ENCODE peak calls at places on chromosomes 5 and 9, in seven cellular contexts. J is A549, W is psoas muscle, P is ascending aorta, Q is mucosa of descending colon, Z is thyroid gland, V is right atrium auricular region. Y is an unnamed sample.

GRCh38 chr5:144390133-144390532 is 219.5 kb downstream of the KCTD16 start:
- DNase-seq in J (peak; percentile 9), W (no peak), P (no peak), Q (peak; percentile 43), Z (peak; percentile 57), V (no peak), Y (peak; percentile 37)

GRCh38 chr9:122923947-122924346 is 7.4 kb downstream of the ZBTB26 start:
- DNase-seq in J (no peak), W (no peak), P (no peak), Q (no peak), Z (no peak), V (no peak), Y (no peak)

GRCh38 chr9:116935149-116935897 is 248.2 kb downstream of the TRIM32 start:
- DNase-seq in J (no peak), W (no peak), P (no peak), Q (no peak), Z (no peak), V (no peak), Y (no peak)

GRCh38 chr5:136432705-136433104 is 67.4 kb upstream of the TRPC7 start:
- DNase-seq in J (no peak), W (no peak), P (no peak), Q (no peak), Z (no peak), V (no peak), Y (no peak)

GRCh38 chr5:80192507-80193241 is 63.2 kb downstream of the SERINC5 start:
- DNase-seq in J (peak; percentile 5), W (no peak), P (no peak), Q (no peak), Z (no peak), V (no peak), Y (peak; percentile 58)

GRCh38 chr5:173581408-173582197 is 34.8 kb downstream of the BOD1 start:
- DNase-seq in J (peak; percentile 26), W (no peak), P (no peak), Q (peak; percentile 31), Z (peak; percentile 30), V (no peak), Y (peak; percentile 54)

GRCh38 chr5:176178789-176179188 is 59.4 kb upstream of the SIMC1 start:
- DNase-seq in J (peak; percentile 14), W (no peak), P (no peak), Q (peak; percentile 12), Z (no peak), V (peak; percentile 11), Y (no peak)

GRCh38 chr9:17075146-17075757 is 59.6 kb upstream of the CNTLN start:
- DNase-seq in J (no peak), W (no peak), P (no peak), Q (no peak), Z (no peak), V (no peak), Y (no peak)

GRCh38 chr5:14228219-14228618 is 85.1 kb downstream of the TRIO start:
- DNase-seq in J (no peak), W (no peak), P (no peak), Q (no peak), Z (no peak), V (no peak), Y (no peak)

GRCh38 chr5:5295361-5295760 is 127.1 kb upstream of the ICE1 start:
- DNase-seq in J (no peak), W (no peak), P (no peak), Q (no peak), Z (no peak), V (peak; percentile 44), Y (no peak)

GRCh38 chr5:139635606-139636206 is 12.4 kb upstream of the CXXC5 start:
- DNase-seq in J (peak; percentile 73), W (peak; percentile 90), P (no peak), Q (peak; percentile 87), Z (peak; percentile 96), V (peak; percentile 94), Y (peak; percentile 57)

GRCh38 chr5:10501554-10502075 is 59.9 kb downstream of the ROPN1L start:
- DNase-seq in J (no peak), W (no peak), P (no peak), Q (no peak), Z (no peak), V (no peak), Y (no peak)

GRCh38 chr9:107102011-107102410 is 181.1 kb upstream of the RAD23B start:
- DNase-seq in J (no peak), W (no peak), P (no peak), Q (no peak), Z (no peak), V (no peak), Y (no peak)

GRCh38 chr5:16625116-16625515 is 8.3 kb upstream of the RETREG1 start:
- DNase-seq in J (no peak), W (no peak), P (no peak), Q (no peak), Z (no peak), V (no peak), Y (no peak)

GRCh38 chr5:74212336-74212735 is 428.2 kb downstream of the ENC1 start:
- DNase-seq in J (peak; percentile 39), W (no peak), P (no peak), Q (peak; percentile 28), Z (no peak), V (no peak), Y (peak; percentile 55)

GRCh38 chr9:111036068-111036789 is 2.0 kb downstream of the LPAR1 start:
- DNase-seq in J (peak; percentile 34), W (peak; percentile 75), P (no peak), Q (peak; percentile 83), Z (peak; percentile 64), V (peak; percentile 82), Y (peak; percentile 56)
- H3K4me3 ChIP-seq in J (peak overlapping the region; percentile 70), W (peak overlapping the region; percentile 66), P (peak overlapping the region; percentile 73), Q (no peak overlapping the region), Z (peak overlapping the region; percentile 51), V (peak overlapping the region; percentile 64), Y (peak overlapping the region; percentile 58)

GRCh38 chr9:23677446-23677845 is 148.6 kb downstream of the ELAVL2 start:
- DNase-seq in J (no peak), W (no peak), P (no peak), Q (no peak), Z (no peak), V (no peak), Y (no peak)
- H3K4me1 ChIP-seq in J (no peaks in the 10 kb centered on the region), W (no peaks in the 10 kb centered on the region), P (no peaks in the 10 kb centered on the region), Q (no peaks in the 10 kb centered on the region), Z (no peaks in the 10 kb centered on the region), V (no peaks in the 10 kb centered on the region), Y (no peaks in the 10 kb centered on the region)

DNA sequence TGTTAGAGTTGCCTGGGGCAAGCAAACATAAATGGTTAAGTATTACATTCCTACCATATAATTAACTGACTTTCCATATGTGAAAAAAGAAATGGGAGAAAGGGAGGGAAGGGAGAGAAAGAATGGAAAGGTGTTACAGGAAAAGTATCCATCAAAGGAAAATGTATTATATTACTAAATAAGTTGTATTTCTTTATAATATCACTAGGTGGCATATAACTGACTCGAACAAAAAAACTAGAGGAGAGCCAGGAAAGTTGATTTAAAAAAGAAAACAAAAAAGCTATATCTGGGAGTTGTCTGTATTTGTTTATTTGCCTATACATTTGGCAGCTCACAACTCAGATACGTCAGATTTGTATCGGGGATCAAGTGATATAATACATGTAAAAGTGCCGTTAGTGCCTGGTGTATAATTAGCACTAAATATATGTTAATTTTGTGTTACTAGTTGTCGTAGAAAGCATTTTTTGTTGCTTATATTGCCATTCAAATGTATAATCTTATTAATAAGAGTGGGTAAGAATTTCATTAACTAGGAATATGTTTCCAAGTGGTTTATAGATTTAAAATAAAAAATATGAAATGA is 59.6 kb upstream of the ADAMTS19 start:
- DNase-seq in J (no peak), W (no peak), P (no peak), Q (no peak), Z (no peak), V (no peak), Y (no peak)
- TF ChIP-seq CTCF in J (peak; percentile 43), W (peak; percentile 26), P (no peak), Q (no peak), Z (no peak), V (peak; percentile 14), Y (no peak)

GRCh38 chr9:92404437-92404836 is at the start of gene OGN:
- DNase-seq in J (no peak), W (no peak), P (no peak), Q (no peak), Z (no peak), V (no peak), Y (no peak)
- H3K4me3 ChIP-seq in J (no peak within 1 kb of the TSS), W (peak within 1 kb of the TSS; percentile 41), P (peak within 1 kb of the TSS; percentile 41), Q (no peak within 1 kb of the TSS), Z (no peak within 1 kb of the TSS), V (peak within 1 kb of the TSS; percentile 25), Y (no peak within 1 kb of the TSS)

Y was measured in Caco-2.